ENCODE peak calls at places on chromosomes 11 and 22, in six cellular contexts. F, R, K, I, J and G are unnamed samples.

GRCh38 chr11:125429174-125429707 is 66.8 kb downstream of the FEZ1 start:
- DNase-seq in F (no peak), R (peak), I (peak), K (no peak), J (peak), G (no peak)

GRCh38 chr22:38419864-38420172 is 35.2 kb downstream of the KCNJ4 start:
- DNase-seq in I (no peak), F (no peak), K (no peak), J (no peak), R (no peak), G (no peak)

GRCh38 chr22:28819253-28820096 is 19.1 kb upstream of the XBP1 start:
- DNase-seq in R (peak), J (no peak), K (no peak), F (no peak), I (peak), G (no peak)

GRCh38 chr11:70841264-70841663 is 411.1 kb downstream of the SHANK2 start:
- DNase-seq in R (no peak), F (no peak), I (no peak), K (no peak), J (no peak), G (no peak)

GRCh38 chr11:75140269-75141138 is 10.4 kb upstream of the SLCO2B1 start:
- DNase-seq in I (peak), J (no peak), K (peak), F (peak), R (peak), G (no peak)

GRCh38 chr11:1199689-1200610 is 22.9 kb upstream of the MUC5B start:
- DNase-seq in R (peak), J (no peak), K (no peak), F (no peak), I (no peak), G (peak)

GRCh38 chr11:108032800-108033199 is 24.1 kb downstream of the CUL5 start:
- DNase-seq in K (no peak), J (no peak), I (no peak), R (no peak), F (no peak), G (no peak)

GRCh38 chr11:15657264-15657663 is 542.5 kb downstream of the INSC start:
- DNase-seq in I (no peak), J (no peak), F (no peak), K (no peak), R (no peak), G (no peak)

GRCh38 chr11:11992257-11992690 is 16.2 kb downstream of the DKK3 start:
- DNase-seq in R (no peak), I (no peak), F (no peak), K (no peak), J (peak), G (no peak)

GRCh38 chr11:1401001-1401445 is 11.3 kb downstream of the BRSK2 start:
- DNase-seq in F (no peak), I (no peak), R (no peak), K (no peak), J (no peak), G (no peak)

GRCh38 chr11:14583252-14584105 is 60.1 kb upstream of the PDE3B start:
- DNase-seq in K (no peak), J (no peak), R (peak), F (no peak), I (no peak), G (no peak)

GRCh38 chr11:124172599-124172998 is 10.5 kb upstream of the OR10D3 start:
- DNase-seq in R (no peak), J (no peak), K (no peak), F (no peak), I (no peak), G (no peak)

GRCh38 chr11:119303227-119303718 is 13.7 kb downstream of the MCAM start:
- DNase-seq in I (no peak), F (no peak), R (no peak), K (no peak), J (no peak), G (no peak)

GRCh38 chr11:75820636-75821035 is 5.6 kb downstream of the UVRAG start:
- DNase-seq in R (no peak), I (no peak), F (no peak), K (no peak), J (no peak), G (no peak)

GRCh38 chr11:62600367-62601113 is 1.1 kb downstream of the MTA2 start:
- DNase-seq in R (peak), K (no peak), F (no peak), J (no peak), I (peak), G (no peak)

GRCh38 chr11:89625171-89625570 is 84.9 kb upstream of the TRIM77 start:
- DNase-seq in I (no peak), R (no peak), K (no peak), J (no peak), F (no peak), G (no peak)

GRCh38 chr11:131544591-131544990 is 174.2 kb downstream of the NTM start:
- DNase-seq in K (no peak), F (no peak), J (peak), I (no peak), R (no peak), G (no peak)

GRCh38 chr22:40058265-40058664 is 63.5 kb downstream of the FAM83F start:
- DNase-seq in J (no peak), I (no peak), K (no peak), R (no peak), F (peak), G (no peak)

GRCh38 chr22:20298803-20299735 is 20.8 kb downstream of the DGCR6L start:
- DNase-seq in F (peak), J (peak), I (peak), R (peak), K (peak), G (peak)

GRCh38 chr11:108870373-108871020 is 205.6 kb downstream of the DDX10 start:
- DNase-seq in R (no peak), F (no peak), I (no peak), J (no peak), K (no peak), G (no peak)